ENCODE peak calls at places on chromosomes 12 and 14, in seven cellular contexts. N, L, B, R, Q, V and G are unnamed samples.
A peak's percentile ranks its signal among the peaks of the same experiment; 100 is the strongest.

GRCh38 chr14:70670992-70671651 is 29.4 kb downstream of the TTC9 start:
- DNase-seq in V (no peak), N (no peak), L (no peak), Q (no peak), B (no peak), R (no peak), G (no peak)

GRCh38 chr12:127145929-127146789 is 1120.8 kb upstream of the TMEM132C start:
- DNase-seq in R (no peak), N (peak; percentile 60), V (peak; percentile 29), B (peak; percentile 15), Q (no peak), L (peak; percentile 13), G (no peak)

GRCh38 chr14:60645191-60645590 is 4.1 kb downstream of the SIX1 start:
- DNase-seq in Q (no peak), V (no peak), N (no peak), R (no peak), B (no peak), L (no peak), G (no peak)

GRCh38 chr12:104578453-104578852 is 121.7 kb downstream of the CHST11 start:
- DNase-seq in V (no peak), B (peak; percentile 84), N (no peak), Q (no peak), R (no peak), L (no peak), G (peak; percentile 94)

GRCh38 chr14:71799831-71800230 is 132.4 kb upstream of the RGS6 start:
- DNase-seq in N (no peak), L (no peak), Q (no peak), R (no peak), B (no peak), V (no peak), G (no peak)

GRCh38 chr12:49622501-49623141 is 740 bp upstream of the PRPF40B start:
- DNase-seq in Q (peak; percentile 44), L (peak; percentile 55), N (peak; percentile 64), B (peak; percentile 3), V (no peak), R (peak; percentile 24), G (no peak)

GRCh38 chr12:75825686-75826085 is 205.9 kb downstream of the PHLDA1 start:
- DNase-seq in L (no peak), B (peak; percentile 86), R (no peak), N (no peak), Q (no peak), V (no peak), G (peak; percentile 72)

GRCh38 chr12:48820406-48820805 is 2.1 kb downstream of the CACNB3 start:
- DNase-seq in L (no peak), V (no peak), N (no peak), Q (no peak), B (no peak), R (no peak), G (no peak)

GRCh38 chr14:56127156-56127555 is 8.9 kb downstream of the PELI2 start:
- DNase-seq in R (no peak), V (no peak), N (no peak), Q (no peak), L (no peak), B (no peak), G (no peak)

GRCh38 chr14:90555126-90556049 is 158.6 kb downstream of the CALM1 start:
- DNase-seq in B (no peak), L (no peak), Q (no peak), V (no peak), R (no peak), N (no peak), G (no peak)

GRCh38 chr12:105256921-105257320 is 20.9 kb upstream of the APPL2 start:
- DNase-seq in R (no peak), B (peak; percentile 89), Q (no peak), L (no peak), N (no peak), V (no peak), G (peak; percentile 82)

GRCh38 chr14:101577221-101577909 is 16.1 kb downstream of the DIO3 start:
- DNase-seq in Q (no peak), L (no peak), B (no peak), N (no peak), R (no peak), V (no peak), G (no peak)

GRCh38 chr12:39505025-39505424 is 62.1 kb upstream of the KIF21A start:
- DNase-seq in L (no peak), V (no peak), R (no peak), N (no peak), Q (no peak), B (no peak), G (no peak)

GRCh38 chr12:96241484-96242256 is 47.5 kb downstream of the ELK3 start:
- DNase-seq in R (no peak), L (peak; percentile 84), B (peak; percentile 48), N (no peak), Q (no peak), V (peak; percentile 29), G (peak; percentile 92)

GRCh38 chr12:84973026-84973425 is 60.4 kb upstream of the SLC6A15 start:
- DNase-seq in Q (no peak), V (no peak), L (no peak), N (no peak), R (no peak), B (no peak), G (peak; percentile 3)

GRCh38 chr12:68267892-68268396 is 14.5 kb upstream of the IL22 start:
- DNase-seq in R (no peak), B (peak; percentile 88), L (no peak), Q (no peak), V (no peak), N (no peak), G (peak; percentile 64)

GRCh38 chr14:32939254-32940065 is 781 bp downstream of the NPAS3 start:
- DNase-seq in V (no peak), Q (no peak), N (peak; percentile 72), R (peak; percentile 88), B (peak; percentile 16), L (no peak), G (peak; percentile 90)

GRCh38 chr14:81400852-81401251 is 728 bp upstream of the STON2 start:
- DNase-seq in V (no peak), L (no peak), B (peak; percentile 51), R (peak; percentile 26), Q (no peak), N (no peak), G (peak; percentile 19)

GRCh38 chr14:99420711-99421110 is 59.9 kb downstream of the SETD3 start:
- DNase-seq in R (no peak), L (no peak), V (no peak), B (no peak), N (peak; percentile 48), Q (no peak), G (no peak)

GRCh38 chr14:36529062-36529461 is 9.0 kb upstream of the NKX2-1 start:
- DNase-seq in Q (no peak), L (no peak), N (no peak), R (no peak), B (no peak), V (no peak), G (no peak)

GRCh38 chr12:49767333-49767732 is 26.0 kb downstream of the TMBIM6 start:
- DNase-seq in L (no peak), N (no peak), B (no peak), V (no peak), R (no peak), Q (no peak), G (no peak)

GRCh38 chr12:70258605-70259403 is 15.6 kb downstream of the CNOT2 start:
- DNase-seq in R (no peak), L (no peak), N (no peak), Q (no peak), V (no peak), B (no peak), G (no peak)

GRCh38 chr14:94115068-94115591 is 4.6 kb downstream of the IFI27 start:
- DNase-seq in L (no peak), Q (no peak), R (no peak), B (no peak), N (no peak), V (no peak), G (no peak)

GRCh38 chr12:32727237-32727636 is 28.5 kb downstream of the YARS2 start:
- DNase-seq in V (no peak), N (peak; percentile 48), B (no peak), R (no peak), Q (no peak), L (no peak), G (no peak)